ENCODE peak calls at places on chromosomes 3 and 15, in six cellular contexts. J is AG20443; G is endothelial cell; H is stimulated activated naive CD8-positive, alpha-beta T cell treated with anti-CD3 and anti-CD28 coated beads, Interleukin-15, Interleukin-2, amounts not matched to agents 100 U/mL and 50 U/mL, for 24 hours; S is hypothalamus; V is COR-L47. X is an unnamed sample.

GRCh38 chr15:69265347-69265955 is 33.3 kb upstream of the PAQR5 start:
- DNase-seq in V (peak; percentile 34), G (no peak), H (no peak), J (peak; percentile 33), S (no peak), X (no peak)

GRCh38 chr3:13708301-13708700 is 159.4 kb downstream of the FBLN2 start:
- DNase-seq in G (no peak), J (no peak), S (no peak), H (no peak), V (no peak), X (no peak)

GRCh38 chr3:32551496-32551895 is 19.2 kb downstream of the DYNC1LI1 start:
- DNase-seq in H (no peak), J (no peak), G (no peak), V (no peak), S (no peak), X (no peak)

GRCh38 chr15:85795669-85796305 is 1.1 kb upstream of the KLHL25 start:
- DNase-seq in G (no peak), S (no peak), V (no peak), J (no peak), H (no peak), X (peak; percentile 23)

GRCh38 chr15:70763950-70764730 is 782 bp upstream of the UACA start:
- DNase-seq in J (no peak), V (no peak), G (no peak), H (no peak), S (no peak), X (no peak)

GRCh38 chr15:65209701-65210643 is 1.3 kb downstream of the CILP start:
- DNase-seq in J (no peak), G (no peak), S (no peak), H (no peak), V (no peak), X (no peak)

GRCh38 chr3:119211193-119211592 is 29.5 kb downstream of the B4GALT4 start:
- DNase-seq in J (no peak), H (no peak), V (no peak), G (no peak), S (no peak), X (no peak)

GRCh38 chr3:156750874-156751245 is 75.3 kb upstream of the LEKR1 start:
- DNase-seq in V (no peak), H (no peak), G (no peak), J (peak; percentile 38), S (no peak), X (no peak)

GRCh38 chr3:56796202-56796601 is 5.5 kb downstream of the ARHGEF3 start:
- DNase-seq in S (no peak), G (no peak), J (peak; percentile 52), H (no peak), V (no peak), X (no peak)

GRCh38 chr15:38972831-38973230 is 408.2 kb upstream of the RASGRP1 start:
- DNase-seq in V (no peak), H (no peak), S (no peak), G (no peak), J (no peak), X (no peak)

GRCh38 chr3:141875893-141876380 is 506 bp upstream of the ATP1B3 start:
- DNase-seq in V (peak; percentile 82), J (peak; percentile 40), S (no peak), H (peak; percentile 72), G (peak; percentile 52), X (no peak)

GRCh38 chr3:12371525-12372140 is 82.8 kb downstream of the PPARG start:
- DNase-seq in H (no peak), S (no peak), G (no peak), V (no peak), J (no peak), X (no peak)

GRCh38 chr3:126880898-126881297 is 102.0 kb upstream of the PLXNA1 start:
- DNase-seq in V (peak; percentile 45), J (no peak), S (no peak), G (no peak), H (no peak), X (no peak)

GRCh38 chr15:90054618-90055097 is 47.6 kb downstream of the IDH2 start:
- DNase-seq in V (peak; percentile 83), S (no peak), J (no peak), G (no peak), H (no peak), X (no peak)

GRCh38 chr3:138327831-138328230 is 1.8 kb downstream of the NME9 start:
- DNase-seq in J (no peak), G (no peak), H (no peak), S (no peak), V (no peak), X (no peak)

GRCh38 chr15:64989331-64990167 is at the start of gene SPG21:
- DNase-seq in H (peak; percentile 96), J (peak; percentile 99), V (peak; percentile 87), G (peak; percentile 96), S (peak; percentile 91), X (peak; percentile 45)

GRCh38 chr3:45123030-45123429 is 23.1 kb downstream of the CDCP1 start:
- DNase-seq in H (no peak), G (no peak), V (no peak), S (no peak), J (peak; percentile 72), X (no peak)

GRCh38 chr3:46667657-46668056 is 25.8 kb downstream of the ALS2CL start:
- DNase-seq in J (no peak), H (no peak), G (no peak), V (no peak), S (no peak), X (no peak)

GRCh38 chr3:150710097-150710496 is 6.4 kb upstream of the ERICH6 start:
- DNase-seq in J (no peak), S (no peak), H (no peak), G (no peak), V (no peak), X (no peak)

GRCh38 chr3:25460751-25461150 is 32.7 kb downstream of the RARB start:
- DNase-seq in J (no peak), G (no peak), H (no peak), V (no peak), S (no peak), X (no peak)

GRCh38 chr15:89051875-89052274 is 36.4 kb upstream of the ABHD2 start:
- DNase-seq in H (no peak), G (no peak), S (no peak), V (no peak), J (peak; percentile 86), X (no peak)

GRCh38 chr15:46126581-46126980 is 491.8 kb downstream of the SQOR start:
- DNase-seq in G (no peak), H (no peak), S (no peak), J (no peak), V (no peak), X (no peak)

GRCh38 chr15:99435761-99436346 is 129.9 kb upstream of the MEF2A start:
- DNase-seq in H (no peak), V (no peak), J (no peak), G (no peak), S (no peak), X (no peak)

GRCh38 chr3:99901200-99901926 is 83.7 kb downstream of the CMSS1 start:
- DNase-seq in S (no peak), V (peak; percentile 69), J (peak; percentile 38), H (no peak), G (no peak), X (no peak)

GRCh38 chr3:61768284-61769012 is 207.1 kb downstream of the PTPRG start:
- DNase-seq in S (no peak), G (no peak), J (peak; percentile 35), H (no peak), V (no peak), X (no peak)

GRCh38 chr3:177470200-177470941 is 273.1 kb upstream of the TBL1XR1 start:
- DNase-seq in V (no peak), G (no peak), H (no peak), J (no peak), S (no peak), X (no peak)

GRCh38 chr3:192772495-192772894 is 45.2 kb upstream of the FGF12 start:
- DNase-seq in S (peak; percentile 7), G (peak; percentile 54), J (peak; percentile 47), V (peak; percentile 82), H (no peak), X (no peak)

GRCh38 chr3:16048435-16049318 is 125.8 kb upstream of the GALNT15 start:
- DNase-seq in S (peak; percentile 17), V (peak; percentile 17), H (peak; percentile 30), G (peak; percentile 51), J (peak; percentile 78), X (peak; percentile 24)

GRCh38 chr3:3069723-3070122 is 40.5 kb downstream of the IL5RA start:
- DNase-seq in V (no peak), H (no peak), J (no peak), G (no peak), S (no peak), X (no peak)

GRCh38 chr3:5122741-5123706 is 932 bp downstream of the ARL8B start:
- DNase-seq in J (peak; percentile 67), H (peak; percentile 47), S (peak; percentile 60), G (no peak), V (no peak), X (no peak)

GRCh38 chr3:143955113-143955512 is 16.5 kb upstream of the DIPK2A start:
- DNase-seq in V (no peak), S (no peak), J (no peak), H (no peak), G (no peak), X (no peak)

GRCh38 chr3:124083990-124084389 is 92.1 kb upstream of the ROPN1 start:
- DNase-seq in V (no peak), J (no peak), S (no peak), G (no peak), H (no peak), X (no peak)

GRCh38 chr3:177234121-177234520 is 36.8 kb upstream of the TBL1XR1 start:
- DNase-seq in H (no peak), G (no peak), V (no peak), S (no peak), J (no peak), X (no peak)

GRCh38 chr3:126450744-126451143 is 24.9 kb downstream of the ZXDC start:
- DNase-seq in H (no peak), S (no peak), G (no peak), J (no peak), V (no peak), X (no peak)